ENCODE peak calls at places on chromosomes 6 and 20, in four cellular contexts. E is PC-3, N is EH, A is EL. Z is an unnamed sample.

GRCh38 chr6:137036566-137037300 is 8.0 kb downstream of the IL20RA start:
- DNase-seq in E (no peak), N (no peak), A (no peak), Z (no peak)

GRCh38 chr20:57514273-57514751 is 10.6 kb downstream of the CTCFL start:
- DNase-seq in E (peak; percentile 88), N (peak; percentile 65), A (peak; percentile 62), Z (peak; percentile 87)

GRCh38 chr6:95216560-95216959 is 360.8 kb upstream of the MANEA start:
- DNase-seq in E (no peak), N (no peak), A (no peak), Z (no peak)

GRCh38 chr6:150260931-150261330 is 107.9 kb upstream of the IYD start:
- DNase-seq in E (no peak), N (no peak), A (no peak), Z (no peak)

GRCh38 chr20:61905781-61906523 is 159.7 kb downstream of the TAF4 start:
- DNase-seq in E (no peak), N (no peak), A (no peak), Z (no peak)

GRCh38 chr6:21942910-21943309 is 349.4 kb downstream of the SOX4 start:
- DNase-seq in E (no peak), N (peak; percentile 72), A (peak; percentile 31), Z (no peak)

GRCh38 chr20:38084425-38084951 is 50.9 kb downstream of the RPRD1B start:
- DNase-seq in E (no peak), N (peak; percentile 98), A (peak; percentile 77), Z (peak; percentile 84)

GRCh38 chr6:12749531-12750379 is 33.2 kb downstream of the PHACTR1 start:
- DNase-seq in E (no peak), N (no peak), A (peak; percentile 56), Z (peak; percentile 22)

GRCh38 chr6:43221046-43221773 is 8.1 kb downstream of the DNPH1 start:
- DNase-seq in E (no peak), N (no peak), A (no peak), Z (peak; percentile 82)

GRCh38 chr6:156131221-156131903 is 645.8 kb upstream of the ARID1B start:
- DNase-seq in E (no peak), N (no peak), A (no peak), Z (no peak)

GRCh38 chr6:113630738-113631535 is 226.2 kb upstream of the MARCKS start:
- DNase-seq in E (peak; percentile 16), N (peak; percentile 76), A (peak; percentile 65), Z (no peak)

GRCh38 chr20:60341062-60341461 is 382.8 kb downstream of the CDH26 start:
- DNase-seq in E (no peak), N (no peak), A (no peak), Z (no peak)

GRCh38 chr6:71034578-71034977 is 77.7 kb upstream of the B3GAT2 start:
- DNase-seq in E (no peak), N (no peak), A (no peak), Z (no peak)

GRCh38 chr6:138404666-138405337 is 779 bp downstream of the HEBP2 start:
- DNase-seq in E (peak; percentile 8), N (peak; percentile 17), A (no peak), Z (peak; percentile 84)

GRCh38 chr6:166604911-166605310 is 18.4 kb upstream of the RAMACL start:
- DNase-seq in E (no peak), N (no peak), A (no peak), Z (no peak)

GRCh38 chr6:149013932-149014331 is 267.1 kb downstream of the UST start:
- DNase-seq in E (no peak), N (no peak), A (no peak), Z (peak; percentile 42)

GRCh38 chr6:90233994-90234393 is 62.6 kb downstream of the BACH2 start:
- DNase-seq in E (no peak), N (no peak), A (no peak), Z (no peak)

GRCh38 chr6:13044390-13044789 is 283.9 kb downstream of the TBC1D7 start:
- DNase-seq in E (no peak), N (peak; percentile 18), A (peak; percentile 34), Z (no peak)

GRCh38 chr20:4154958-4155411 is 139.6 kb upstream of the RNF24 start:
- DNase-seq in E (no peak), N (no peak), A (no peak), Z (peak; percentile 41)

GRCh38 chr20:11891081-11891826 is 26.4 kb upstream of the BTBD3 start:
- DNase-seq in E (peak; percentile 59), N (peak; percentile 55), A (peak; percentile 60), Z (peak; percentile 81)

Z was measured in osteoblast.